ENCODE peak calls at places on chromosome 2, in six cellular contexts. One of them, this sample, is unnamed. For H3K9me3, the result is how much of the 10 kb centered on the place peaks cover.

GRCh38 chr2:174678395-174678794 is 80.8 kb upstream of the WIPF1 start:
- DNase-seq in SK-N-SH: peak
- DNase-seq in HCT116: no peak
- DNase-seq in GM23248: no peak
- DNase-seq in PC-3: no peak
- DNase-seq in MM.1S: no peak
- DNase-seq in this sample: no peak

GRCh38 chr2:173892341-173892740 is 72.8 kb downstream of the SP3 start:
- DNase-seq in PC-3: no peak
- DNase-seq in MM.1S: no peak
- DNase-seq in HCT116: no peak
- DNase-seq in GM23248: no peak
- DNase-seq in SK-N-SH: no peak
- DNase-seq in this sample: no peak

GRCh38 chr2:238063414-238064189 is 2.8 kb downstream of the SCLY start:
- DNase-seq in HCT116: no peak
- DNase-seq in MM.1S: no peak
- DNase-seq in GM23248: no peak
- DNase-seq in SK-N-SH: no peak
- DNase-seq in PC-3: no peak
- DNase-seq in this sample: peak

GRCh38 chr2:217478831-217479435 is 523.9 kb downstream of the TNS1 start:
- DNase-seq in HCT116: no peak
- DNase-seq in PC-3: no peak
- DNase-seq in GM23248: no peak
- DNase-seq in MM.1S: no peak
- DNase-seq in SK-N-SH: no peak
- DNase-seq in this sample: no peak

GRCh38 chr2:198311020-198311419 is 506.6 kb downstream of the PLCL1 start:
- DNase-seq in HCT116: no peak
- DNase-seq in GM23248: no peak
- DNase-seq in MM.1S: no peak
- DNase-seq in SK-N-SH: no peak
- DNase-seq in PC-3: no peak
- DNase-seq in this sample: no peak

GRCh38 chr2:240810621-240811020 is 9.4 kb downstream of the KIF1A start:
- DNase-seq in PC-3: no peak
- DNase-seq in GM23248: no peak
- DNase-seq in SK-N-SH: no peak
- DNase-seq in MM.1S: no peak
- DNase-seq in HCT116: no peak
- DNase-seq in this sample: no peak

GRCh38 chr2:223779877-223780276 is 57.5 kb downstream of the AP1S3 start:
- DNase-seq in GM23248: peak
- DNase-seq in PC-3: peak
- DNase-seq in HCT116: peak
- DNase-seq in SK-N-SH: peak
- DNase-seq in MM.1S: peak
- DNase-seq in this sample: peak

GRCh38 chr2:194223173-194223670 is 1433.8 kb upstream of the SLC39A10 start:
- DNase-seq in PC-3: no peak
- DNase-seq in GM23248: no peak
- DNase-seq in HCT116: no peak
- DNase-seq in MM.1S: no peak
- DNase-seq in SK-N-SH: no peak
- DNase-seq in this sample: peak

GRCh38 chr2:102788880-102789250 is 27.0 kb downstream of the TMEM182 start:
- DNase-seq in GM23248: no peak
- DNase-seq in HCT116: no peak
- DNase-seq in MM.1S: no peak
- DNase-seq in PC-3: no peak
- DNase-seq in SK-N-SH: no peak
- DNase-seq in this sample: no peak

GRCh38 chr2:142756430-142756829 is 121.0 kb upstream of the KYNU start:
- DNase-seq in SK-N-SH: no peak
- DNase-seq in PC-3: peak
- DNase-seq in MM.1S: no peak
- DNase-seq in GM23248: peak
- DNase-seq in HCT116: no peak
- DNase-seq in this sample: no peak

GRCh38 chr2:18849841-18850578 is 260.6 kb upstream of the NT5C1B start:
- DNase-seq in MM.1S: no peak
- DNase-seq in PC-3: peak
- DNase-seq in HCT116: no peak
- DNase-seq in GM23248: no peak
- DNase-seq in SK-N-SH: no peak
- DNase-seq in this sample: no peak

GRCh38 chr2:9844581-9844980 is 1.3 kb downstream of the TAF1B start:
- DNase-seq in GM23248: peak
- DNase-seq in HCT116: no peak
- DNase-seq in SK-N-SH: no peak
- DNase-seq in PC-3: peak
- DNase-seq in MM.1S: peak
- DNase-seq in this sample: no peak

GRCh38 chr2:176534798-176535479 is 265.7 kb downstream of the MTX2 start:
- DNase-seq in HCT116: no peak
- DNase-seq in GM23248: peak
- DNase-seq in PC-3: peak
- DNase-seq in MM.1S: no peak
- DNase-seq in SK-N-SH: no peak
- DNase-seq in this sample: no peak

GRCh38 chr2:67752964-67753363 is 309.8 kb downstream of the C1D start:
- DNase-seq in HCT116: no peak
- DNase-seq in SK-N-SH: no peak
- DNase-seq in PC-3: peak
- DNase-seq in GM23248: peak
- DNase-seq in MM.1S: no peak
- DNase-seq in this sample: no peak

GRCh38 chr2:119683074-119683716 is 4.2 kb downstream of the TMEM177 start:
- DNase-seq in PC-3: no peak
- DNase-seq in GM23248: no peak
- DNase-seq in SK-N-SH: no peak
- DNase-seq in HCT116: no peak
- DNase-seq in MM.1S: no peak
- DNase-seq in this sample: no peak

GRCh38 chr2:43225093-43225787 is 1.2 kb downstream of the ZFP36L2 start:
- DNase-seq in PC-3: peak
- DNase-seq in MM.1S: peak
- DNase-seq in HCT116: no peak
- DNase-seq in SK-N-SH: peak
- DNase-seq in GM23248: peak
- DNase-seq in this sample: peak

GRCh38 chr2:204673877-204674276 is 128.6 kb downstream of the PARD3B start:
- DNase-seq in PC-3: peak
- DNase-seq in GM23248: peak
- DNase-seq in HCT116: no peak
- DNase-seq in MM.1S: no peak
- DNase-seq in SK-N-SH: no peak
- DNase-seq in this sample: no peak
- H3K9ac ChIP-seq in PC-3: no peak
- H3K9ac ChIP-seq in GM23248: no peak
- H3K9ac ChIP-seq in HCT116: no peak
- H3K9ac ChIP-seq in MM.1S: no peak
- H3K9ac ChIP-seq in SK-N-SH: no peak
- H3K9ac ChIP-seq in this sample: no peak

GRCh38 chr2:149458502-149458901 is 128.1 kb downstream of the LYPD6 start:
- DNase-seq in SK-N-SH: no peak
- DNase-seq in GM23248: no peak
- DNase-seq in PC-3: no peak
- DNase-seq in MM.1S: no peak
- DNase-seq in HCT116: no peak
- DNase-seq in this sample: no peak
- H3K9me3 ChIP-seq in SK-N-SH: under half
- H3K9me3 ChIP-seq in GM23248: under half
- H3K9me3 ChIP-seq in PC-3: under half
- H3K9me3 ChIP-seq in MM.1S: under half
- H3K9me3 ChIP-seq in HCT116: under half
- H3K9me3 ChIP-seq in this sample: under half

GRCh38 chr2:233463586-233463985 is 103.0 kb downstream of the USP40 start:
- DNase-seq in MM.1S: no peak
- DNase-seq in SK-N-SH: no peak
- DNase-seq in PC-3: no peak
- DNase-seq in GM23248: no peak
- DNase-seq in HCT116: no peak
- DNase-seq in this sample: no peak
- TF ChIP-seq EZH2phosphoT487 in MM.1S: no peak
- TF ChIP-seq EZH2phosphoT487 in SK-N-SH: no peak
- TF ChIP-seq EZH2phosphoT487 in PC-3: no peak
- TF ChIP-seq EZH2phosphoT487 in GM23248: no peak
- TF ChIP-seq EZH2phosphoT487 in HCT116: no peak
- TF ChIP-seq EZH2phosphoT487 in this sample: no peak

GRCh38 chr2:220277445-220277960 is 650.1 kb downstream of the SLC4A3 start:
- DNase-seq in PC-3: peak
- DNase-seq in GM23248: peak
- DNase-seq in HCT116: no peak
- DNase-seq in MM.1S: no peak
- DNase-seq in SK-N-SH: no peak
- DNase-seq in this sample: no peak

GRCh38 chr2:220278022-220278421 is 650.6 kb downstream of the SLC4A3 start:
- DNase-seq in SK-N-SH: no peak
- DNase-seq in GM23248: peak
- DNase-seq in HCT116: no peak
- DNase-seq in PC-3: no peak
- DNase-seq in MM.1S: no peak
- DNase-seq in this sample: no peak

GRCh38 chr2:220279372-220279771 is 651.9 kb downstream of the SLC4A3 start:
- DNase-seq in PC-3: peak
- DNase-seq in GM23248: peak
- DNase-seq in HCT116: peak
- DNase-seq in SK-N-SH: no peak
- DNase-seq in MM.1S: no peak
- DNase-seq in this sample: no peak

GRCh38 chr2:220280741-220281140 is 653.3 kb downstream of the SLC4A3 start:
- DNase-seq in GM23248: no peak
- DNase-seq in PC-3: no peak
- DNase-seq in MM.1S: no peak
- DNase-seq in SK-N-SH: no peak
- DNase-seq in HCT116: no peak
- DNase-seq in this sample: no peak

DNA sequence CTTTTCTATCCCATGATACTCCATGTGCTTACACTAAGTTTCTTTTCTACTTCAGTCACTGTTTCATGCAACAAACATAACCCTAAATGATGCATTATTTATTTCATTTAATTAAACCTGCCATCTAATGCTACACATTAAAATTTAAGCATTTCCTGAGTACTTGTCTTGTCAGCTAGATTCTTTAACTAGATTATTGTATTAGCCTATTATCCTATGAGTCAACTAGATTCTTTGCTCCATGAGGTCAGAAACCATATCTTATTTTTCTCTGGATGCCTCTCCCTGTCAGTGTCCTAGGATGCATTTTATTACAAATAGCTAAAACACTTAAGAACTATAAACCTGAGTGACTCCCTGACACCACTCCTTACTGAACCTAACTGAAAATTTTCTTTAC is 652.4 kb downstream of the SLC4A3 start:
- DNase-seq in SK-N-SH: no peak
- DNase-seq in PC-3: peak
- DNase-seq in MM.1S: no peak
- DNase-seq in HCT116: no peak
- DNase-seq in GM23248: peak
- DNase-seq in this sample: no peak
- H3K9ac ChIP-seq in SK-N-SH: peak
- H3K9ac ChIP-seq in PC-3: peak
- H3K9ac ChIP-seq in MM.1S: no peak
- H3K9ac ChIP-seq in HCT116: peak
- H3K9ac ChIP-seq in GM23248: peak
- H3K9ac ChIP-seq in this sample: no peak

DNA sequence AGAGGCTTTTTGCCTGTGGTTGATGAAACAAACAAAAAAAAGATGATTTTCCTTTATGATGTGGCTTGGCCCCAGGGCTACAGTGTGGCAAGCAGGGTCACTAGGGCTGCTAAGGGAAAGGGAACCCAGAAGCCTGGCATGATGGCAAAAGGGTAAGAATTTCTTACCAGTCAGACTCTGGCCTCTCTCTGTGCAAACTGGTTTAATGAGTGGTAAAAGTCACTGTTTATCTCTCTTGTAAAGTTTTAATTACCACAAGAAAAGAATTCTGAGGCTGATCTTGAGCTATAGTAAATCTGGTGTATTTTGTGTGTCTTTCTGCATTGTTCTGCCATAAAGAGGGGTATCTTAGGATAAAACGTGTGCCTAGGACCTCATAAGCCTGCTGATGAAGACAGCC is 275.4 kb downstream of the STK39 start:
- DNase-seq in MM.1S: no peak
- DNase-seq in SK-N-SH: no peak
- DNase-seq in PC-3: no peak
- DNase-seq in GM23248: no peak
- DNase-seq in HCT116: no peak
- DNase-seq in this sample: no peak
- H3K9me3 ChIP-seq in MM.1S: under half
- H3K9me3 ChIP-seq in SK-N-SH: under half
- H3K9me3 ChIP-seq in PC-3: under half
- H3K9me3 ChIP-seq in GM23248: under half
- H3K9me3 ChIP-seq in HCT116: under half
- H3K9me3 ChIP-seq in this sample: under half

GRCh38 chr2:100285691-100286090 is 36.6 kb downstream of the LONRF2 start:
- DNase-seq in GM23248: peak
- DNase-seq in SK-N-SH: no peak
- DNase-seq in HCT116: peak
- DNase-seq in MM.1S: no peak
- DNase-seq in PC-3: peak
- DNase-seq in this sample: no peak
- TF ChIP-seq EZH2phosphoT487 in GM23248: no peak
- TF ChIP-seq EZH2phosphoT487 in SK-N-SH: no peak
- TF ChIP-seq EZH2phosphoT487 in HCT116: no peak
- TF ChIP-seq EZH2phosphoT487 in MM.1S: no peak
- TF ChIP-seq EZH2phosphoT487 in PC-3: no peak
- TF ChIP-seq EZH2phosphoT487 in this sample: no peak

DNA sequence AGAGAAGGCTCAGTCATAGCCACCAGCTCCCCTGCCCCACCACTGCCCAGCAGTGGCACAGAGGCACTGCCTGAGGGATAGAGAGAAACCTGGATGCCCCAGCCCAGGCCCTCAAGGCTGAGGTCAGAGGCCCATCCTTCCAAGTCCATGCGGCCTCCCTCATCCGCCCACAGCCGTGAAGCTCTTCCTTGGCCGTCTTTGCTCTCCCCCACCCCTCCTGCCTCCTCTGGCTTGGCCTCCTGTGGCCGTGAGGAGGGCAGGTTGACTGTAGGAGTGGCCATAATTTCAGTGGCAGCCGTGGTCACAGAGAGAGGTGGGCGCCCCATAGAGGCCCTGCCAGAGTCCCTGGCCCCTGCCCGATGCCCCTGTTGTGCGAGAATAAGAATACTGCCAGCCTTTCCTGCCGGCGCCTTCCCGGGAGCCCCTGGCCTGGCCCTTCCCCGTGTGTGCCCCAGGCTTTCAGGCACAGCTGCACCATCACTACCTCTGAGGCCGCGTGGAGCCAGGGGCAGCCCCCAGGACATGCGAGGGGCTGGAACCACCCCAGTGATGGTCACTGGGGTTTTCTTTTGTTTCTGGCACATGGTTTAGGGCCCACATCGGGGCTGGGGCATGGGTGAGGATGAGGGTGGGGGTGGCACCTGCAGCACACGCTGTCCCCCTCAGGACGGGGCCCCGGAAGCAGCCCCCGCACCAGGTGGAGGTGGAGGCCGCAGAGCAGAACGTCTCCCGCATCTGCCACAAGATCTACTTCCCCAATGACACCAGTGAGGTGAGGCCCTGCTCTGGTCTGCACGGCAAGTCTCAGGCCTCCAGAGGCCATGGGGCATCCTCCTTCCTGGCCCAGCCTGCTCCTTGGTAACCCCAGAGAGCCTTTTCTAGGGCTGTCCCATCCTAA is 13.1 kb upstream of the GPR17 start:
- DNase-seq in MM.1S: no peak
- DNase-seq in SK-N-SH: no peak
- DNase-seq in HCT116: no peak
- DNase-seq in GM23248: no peak
- DNase-seq in PC-3: no peak
- DNase-seq in this sample: no peak
- H3K9ac ChIP-seq in MM.1S: no peak
- H3K9ac ChIP-seq in SK-N-SH: no peak
- H3K9ac ChIP-seq in HCT116: no peak
- H3K9ac ChIP-seq in GM23248: no peak
- H3K9ac ChIP-seq in PC-3: no peak
- H3K9ac ChIP-seq in this sample: no peak

This sample was measured in neural progenitor cell.